ENCODE peak calls at places on chromosome 12, in six cellular contexts. O is CD8-positive, alpha-beta T cell; I is body of pancreas; J is HFF-Myc; Z is HCT116; B is naive thymus-derived CD4-positive, alpha-beta T cell. L is an unnamed sample.

GRCh38 chr12:14935031-14935430 is 3.3 kb downstream of the ERP27 start:
- DNase-seq in O (no peak), I (peak), J (no peak), Z (no peak), B (no peak), L (no peak)

GRCh38 chr12:76872415-76872814 is 6.4 kb downstream of the CSRP2 start:
- DNase-seq in O (no peak), I (no peak), J (no peak), Z (no peak), B (no peak), L (no peak)

GRCh38 chr12:114168061-114168460 is 201.9 kb upstream of the RBM19 start:
- DNase-seq in O (no peak), I (no peak), J (no peak), Z (no peak), B (no peak), L (no peak)

GRCh38 chr12:113287146-113287898 is 47.6 kb downstream of the SLC8B1 start:
- DNase-seq in O (no peak), I (no peak), J (no peak), Z (no peak), B (no peak), L (no peak)

GRCh38 chr12:100473050-100473715 is 483 bp upstream of the NR1H4 start:
- DNase-seq in O (no peak), I (no peak), J (no peak), Z (no peak), B (no peak), L (no peak)

GRCh38 chr12:131915774-131916173 is 13.3 kb upstream of the PUS1 start:
- DNase-seq in O (no peak), I (peak), J (no peak), Z (no peak), B (no peak), L (no peak)

GRCh38 chr12:107130830-107131760 is 37.7 kb upstream of the CRY1 start:
- DNase-seq in O (no peak), I (no peak), J (peak), Z (no peak), B (no peak), L (no peak)

GRCh38 chr12:131929530-131930456 is 717 bp downstream of the PUS1 start:
- DNase-seq in O (peak), I (no peak), J (no peak), Z (no peak), B (no peak), L (peak)

GRCh38 chr12:8609061-8609570 is 3.5 kb downstream of the AICDA start:
- DNase-seq in O (no peak), I (peak), J (peak), Z (peak), B (no peak), L (peak)

GRCh38 chr12:30296486-30296885 is 399.2 kb downstream of the IPO8 start:
- DNase-seq in O (no peak), I (no peak), J (no peak), Z (no peak), B (no peak), L (no peak)

GRCh38 chr12:69779928-69780327 is 41.3 kb downstream of the RAB3IP start:
- DNase-seq in O (no peak), I (no peak), J (peak), Z (peak), B (no peak), L (no peak)

GRCh38 chr12:122403831-122404230 is 18.6 kb downstream of the CLIP1 start:
- DNase-seq in O (no peak), I (no peak), J (no peak), Z (no peak), B (no peak), L (peak)

GRCh38 chr12:85441740-85442139 is 161.7 kb downstream of the ALX1 start:
- DNase-seq in O (no peak), I (no peak), J (no peak), Z (peak), B (no peak), L (no peak)

GRCh38 chr12:1839956-1840550 is 19.7 kb downstream of the LRTM2 start:
- DNase-seq in O (no peak), I (no peak), J (no peak), Z (no peak), B (no peak), L (no peak)

GRCh38 chr12:119870462-119870861 is 6.7 kb downstream of the CIT start:
- DNase-seq in O (no peak), I (no peak), J (peak), Z (no peak), B (no peak), L (no peak)

GRCh38 chr12:105226219-105226618 is 9.8 kb downstream of the APPL2 start:
- DNase-seq in O (peak), I (peak), J (peak), Z (no peak), B (no peak), L (no peak)

GRCh38 chr12:125773033-125773432 is 707.8 kb downstream of the AACS start:
- DNase-seq in O (no peak), I (no peak), J (no peak), Z (peak), B (no peak), L (peak)

GRCh38 chr12:52059582-52060497 is 8.6 kb downstream of the NR4A1 start:
- DNase-seq in O (no peak), I (no peak), J (no peak), Z (peak), B (no peak), L (no peak)

GRCh38 chr12:76451528-76451927 is 103.3 kb upstream of the BBS10 start:
- DNase-seq in O (no peak), I (no peak), J (no peak), Z (no peak), B (no peak), L (no peak)

GRCh38 chr12:65673732-65674131 is 150.6 kb upstream of the HMGA2 start:
- DNase-seq in O (no peak), I (no peak), J (no peak), Z (no peak), B (no peak), L (no peak)

GRCh38 chr12:46473634-46474201 is 101.1 kb upstream of the SLC38A2 start:
- DNase-seq in O (no peak), I (peak), J (peak), Z (peak), B (no peak), L (peak)

GRCh38 chr12:98559666-98560065 is 33.8 kb upstream of the SLC25A3 start:
- DNase-seq in O (no peak), I (no peak), J (no peak), Z (no peak), B (no peak), L (no peak)

GRCh38 chr12:46126050-46126727 is 135.8 kb upstream of the SCAF11 start:
- DNase-seq in O (no peak), I (no peak), J (no peak), Z (no peak), B (no peak), L (no peak)

GRCh38 chr12:94039199-94039840 is 109.1 kb upstream of the PLXNC1 start:
- DNase-seq in O (no peak), I (no peak), J (no peak), Z (no peak), B (no peak), L (no peak)

GRCh38 chr12:104669851-104670337 is 213.1 kb downstream of the CHST11 start:
- DNase-seq in O (peak), I (no peak), J (no peak), Z (no peak), B (no peak), L (peak)

GRCh38 chr12:120874547-120875245 is 29.5 kb downstream of the SPPL3 start:
- DNase-seq in O (no peak), I (no peak), J (no peak), Z (no peak), B (no peak), L (no peak)

GRCh38 chr12:7588703-7589329 is 76.9 kb downstream of the APOBEC1 start:
- DNase-seq in O (peak), I (peak), J (peak), Z (peak), B (peak), L (peak)

GRCh38 chr12:45893240-45893639 is 97.1 kb downstream of the SCAF11 start:
- DNase-seq in O (no peak), I (no peak), J (peak), Z (peak), B (no peak), L (no peak)

GRCh38 chr12:54306925-54307731 is 6.3 kb upstream of the NFE2 start:
- DNase-seq in O (peak), I (peak), J (no peak), Z (peak), B (no peak), L (no peak)

GRCh38 chr12:15208871-15209656 is 12.2 kb downstream of the RERG start:
- DNase-seq in O (no peak), I (no peak), J (no peak), Z (no peak), B (no peak), L (no peak)

GRCh38 chr12:123761841-123762714 is at the start of gene DNAH10:
- DNase-seq in O (peak), I (peak), J (no peak), Z (no peak), B (peak), L (peak)

GRCh38 chr12:106919910-106920544 is 35.7 kb upstream of the TMEM263 start:
- DNase-seq in O (no peak), I (no peak), J (peak), Z (peak), B (peak), L (peak)

GRCh38 chr12:8996682-8997405 is 7.5 kb downstream of the KLRG1 start:
- DNase-seq in O (peak), I (no peak), J (peak), Z (no peak), B (no peak), L (peak)

GRCh38 chr12:56589783-56590182 is 40.3 kb downstream of the BAZ2A start:
- DNase-seq in O (no peak), I (no peak), J (no peak), Z (no peak), B (no peak), L (no peak)

GRCh38 chr12:100576311-100577036 is 3.0 kb downstream of the GAS2L3 start:
- DNase-seq in O (no peak), I (no peak), J (peak), Z (peak), B (no peak), L (no peak)

GRCh38 chr12:12676605-12677004 is 19.4 kb downstream of the GPR19 start:
- DNase-seq in O (no peak), I (no peak), J (no peak), Z (no peak), B (no peak), L (peak)

GRCh38 chr12:66548338-66549049 is 130.4 kb downstream of the GRIP1 start:
- DNase-seq in O (no peak), I (no peak), J (no peak), Z (no peak), B (no peak), L (peak)

GRCh38 chr12:10241276-10241675 is 28.6 kb downstream of the GABARAPL1 start:
- DNase-seq in O (no peak), I (no peak), J (no peak), Z (no peak), B (no peak), L (no peak)

GRCh38 chr12:10247659-10248058 is 35.0 kb downstream of the GABARAPL1 start:
- DNase-seq in O (no peak), I (no peak), J (no peak), Z (no peak), B (no peak), L (no peak)

GRCh38 chr12:10241781-10242180 is 29.1 kb downstream of the GABARAPL1 start:
- DNase-seq in O (no peak), I (no peak), J (no peak), Z (no peak), B (no peak), L (no peak)

GRCh38 chr12:10242539-10242938 is 29.9 kb downstream of the GABARAPL1 start:
- DNase-seq in O (no peak), I (no peak), J (no peak), Z (no peak), B (no peak), L (peak)

DNA sequence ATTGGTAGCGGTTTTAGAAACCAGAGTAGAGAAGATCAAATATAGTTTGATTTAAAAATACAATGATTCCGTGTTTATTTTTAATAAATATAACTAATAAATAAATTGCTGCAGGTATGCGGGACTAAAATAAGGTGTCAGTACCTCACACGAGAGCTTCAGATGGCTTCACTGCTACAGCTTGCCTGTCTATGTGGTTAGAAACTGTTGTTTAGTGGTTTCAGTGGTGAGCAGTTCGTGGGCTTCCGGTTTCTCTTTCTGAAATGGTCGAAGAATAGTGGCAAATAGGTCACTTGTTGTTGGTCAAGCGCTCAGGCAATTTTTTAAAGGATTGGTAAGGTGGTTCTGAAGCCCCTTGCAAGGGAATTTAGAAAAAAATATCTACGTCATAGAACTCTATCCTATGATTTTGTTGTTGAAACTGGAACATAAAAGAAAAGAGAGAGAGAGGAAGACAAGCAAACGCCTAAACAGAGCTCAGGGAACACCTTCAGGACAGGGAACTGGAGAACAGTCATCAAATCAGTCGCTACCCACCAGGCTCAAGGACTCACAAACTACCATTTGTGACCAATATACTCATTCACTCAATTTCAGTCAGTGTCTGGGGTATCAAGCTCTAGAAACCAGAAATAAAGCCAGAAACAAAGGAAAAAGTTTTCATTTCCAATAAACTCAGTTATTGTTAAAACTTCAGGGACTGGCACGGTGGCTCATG is 31.3 kb downstream of the GABARAPL1 start:
- DNase-seq in O (peak), I (no peak), J (no peak), Z (no peak), B (no peak), L (peak)
- H3K4me3 ChIP-seq in O (no peak), I (no peak), J (no peak), Z (no peak), B (no peak), L (no peak)

GRCh38 chr12:68612245-68612644 is 1.5 kb downstream of the RAP1B start:
- DNase-seq in O (no peak), I (no peak), J (no peak), Z (no peak), B (no peak), L (peak)

GRCh38 chr12:68609955-68610434 is 704 bp upstream of the RAP1B start:
- DNase-seq in O (no peak), I (peak), J (no peak), Z (no peak), B (no peak), L (peak)

GRCh38 chr12:68612675-68613074 is 2.0 kb downstream of the RAP1B start:
- DNase-seq in O (no peak), I (no peak), J (no peak), Z (no peak), B (peak), L (peak)

GRCh38 chr12:68610435-68611093 is at the start of gene RAP1B:
- DNase-seq in O (peak), I (peak), J (peak), Z (peak), B (peak), L (peak)

GRCh38 chr12:68611094-68611818 is 557 bp downstream of the RAP1B start:
- DNase-seq in O (peak), I (peak), J (no peak), Z (no peak), B (peak), L (peak)
- H3K4me3 ChIP-seq in O (peak), I (peak), J (peak), Z (peak), B (peak), L (peak)

DNA sequence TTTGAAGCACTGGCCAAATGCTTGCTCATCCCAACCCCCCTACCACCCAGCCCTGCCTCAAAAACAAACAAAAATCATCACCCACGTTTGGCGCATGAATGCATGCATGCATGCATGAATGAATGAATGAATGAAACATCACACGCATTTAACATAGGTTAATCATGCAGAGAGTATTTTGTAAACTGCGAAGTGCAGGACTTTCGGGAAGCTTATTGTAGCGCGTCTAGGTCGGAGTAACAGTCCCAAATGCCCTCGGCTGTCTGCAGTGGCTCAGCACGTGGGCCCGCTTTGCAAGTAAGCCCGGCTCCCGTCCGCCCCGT is 335 bp upstream of the IFT81 start:
- DNase-seq in O (no peak), I (no peak), J (no peak), Z (no peak), B (no peak), L (no peak)
- H3K4me3 ChIP-seq in O (no peak), I (no peak), J (no peak), Z (no peak), B (peak), L (peak)

GRCh38 chr12:108633534-108634224 is at the start of gene SELPLG:
- DNase-seq in O (peak), I (peak), J (no peak), Z (no peak), B (peak), L (peak)
- H3K4me3 ChIP-seq in O (peak), I (no peak), J (no peak), Z (no peak), B (peak), L (peak)

GRCh38 chr12:50220357-50221061 is 53.3 kb upstream of the CERS5 start:
- DNase-seq in O (no peak), I (no peak), J (no peak), Z (no peak), B (no peak), L (peak)

GRCh38 chr12:50217202-50217601 is 50.0 kb upstream of the CERS5 start:
- DNase-seq in O (no peak), I (no peak), J (no peak), Z (no peak), B (no peak), L (no peak)

GRCh38 chr12:50221228-50222008 is 54.2 kb upstream of the CERS5 start:
- DNase-seq in O (no peak), I (no peak), J (peak), Z (no peak), B (no peak), L (peak)

GRCh38 chr12:50219544-50219943 is 52.4 kb upstream of the CERS5 start:
- DNase-seq in O (no peak), I (no peak), J (no peak), Z (no peak), B (no peak), L (no peak)

GRCh38 chr12:50218386-50218785 is 51.2 kb upstream of the CERS5 start:
- DNase-seq in O (no peak), I (no peak), J (no peak), Z (peak), B (no peak), L (no peak)
- H3K4me3 ChIP-seq in O (no peak), I (no peak), J (no peak), Z (no peak), B (no peak), L (no peak)

L was measured in GM12865.